ENCODE peak calls at places on chromosomes 2 and 18, in six cellular contexts. One of them, this sample, is unnamed.

GRCh38 chr2:54558976-54559410 is 102.9 kb downstream of the SPTBN1 start:
- DNase-seq in H1: no peak
- DNase-seq in astrocyte: no peak
- DNase-seq in neural progenitor cell: no peak
- DNase-seq in endothelial cell of umbilical vein: no peak
- DNase-seq in HCT116: no peak
- DNase-seq in this sample: no peak

GRCh38 chr2:237205551-237205950 is 119.9 kb downstream of the COPS8 start:
- DNase-seq in H1: no peak
- DNase-seq in endothelial cell of umbilical vein: no peak
- DNase-seq in neural progenitor cell: no peak
- DNase-seq in HCT116: no peak
- DNase-seq in astrocyte: no peak
- DNase-seq in this sample: no peak

GRCh38 chr2:72778410-72778809 is 47.4 kb downstream of the EXOC6B start:
- DNase-seq in H1: no peak
- DNase-seq in astrocyte: peak; percentile 62
- DNase-seq in HCT116: no peak
- DNase-seq in endothelial cell of umbilical vein: peak; percentile 73
- DNase-seq in neural progenitor cell: no peak
- DNase-seq in this sample: peak; percentile 69

GRCh38 chr2:165601866-165602636 is 132.6 kb downstream of the CSRNP3 start:
- DNase-seq in HCT116: no peak
- DNase-seq in endothelial cell of umbilical vein: no peak
- DNase-seq in astrocyte: peak; percentile 59
- DNase-seq in H1: no peak
- DNase-seq in neural progenitor cell: no peak
- DNase-seq in this sample: peak; percentile 84

GRCh38 chr2:201872576-201872975 is 66.2 kb downstream of the CDK15 start:
- DNase-seq in endothelial cell of umbilical vein: no peak
- DNase-seq in H1: no peak
- DNase-seq in neural progenitor cell: peak; percentile 85
- DNase-seq in HCT116: no peak
- DNase-seq in astrocyte: no peak
- DNase-seq in this sample: no peak

GRCh38 chr2:8821276-8822217 is 15.9 kb downstream of the KIDINS220 start:
- DNase-seq in endothelial cell of umbilical vein: no peak
- DNase-seq in astrocyte: peak; percentile 18
- DNase-seq in HCT116: no peak
- DNase-seq in H1: no peak
- DNase-seq in neural progenitor cell: no peak
- DNase-seq in this sample: peak; percentile 83

GRCh38 chr2:102235491-102235890 is 48.7 kb downstream of the IL1RL2 start:
- DNase-seq in endothelial cell of umbilical vein: peak; percentile 40
- DNase-seq in astrocyte: no peak
- DNase-seq in H1: peak; percentile 51
- DNase-seq in HCT116: no peak
- DNase-seq in neural progenitor cell: peak; percentile 55
- DNase-seq in this sample: peak; percentile 52

GRCh38 chr2:234694244-234695013 is 197.5 kb upstream of the ARL4C start:
- DNase-seq in HCT116: peak; percentile 60
- DNase-seq in astrocyte: peak; percentile 86
- DNase-seq in H1: peak; percentile 13
- DNase-seq in endothelial cell of umbilical vein: peak; percentile 95
- DNase-seq in neural progenitor cell: no peak
- DNase-seq in this sample: peak; percentile 79

GRCh38 chr2:239190346-239190745 is 210.5 kb downstream of the HDAC4 start:
- DNase-seq in H1: peak; percentile 36
- DNase-seq in endothelial cell of umbilical vein: no peak
- DNase-seq in HCT116: no peak
- DNase-seq in neural progenitor cell: no peak
- DNase-seq in astrocyte: no peak
- DNase-seq in this sample: no peak

GRCh38 chr2:133097666-133098065 is 427.7 kb upstream of the LYPD1 start:
- DNase-seq in neural progenitor cell: no peak
- DNase-seq in H1: no peak
- DNase-seq in endothelial cell of umbilical vein: no peak
- DNase-seq in HCT116: no peak
- DNase-seq in astrocyte: peak; percentile 15
- DNase-seq in this sample: peak; percentile 16

GRCh38 chr2:168245074-168245825 is 2.1 kb downstream of the STK39 start:
- DNase-seq in astrocyte: no peak
- DNase-seq in neural progenitor cell: no peak
- DNase-seq in H1: no peak
- DNase-seq in endothelial cell of umbilical vein: peak; percentile 16
- DNase-seq in HCT116: no peak
- DNase-seq in this sample: peak; percentile 4

GRCh38 chr2:159921752-159922404 is 123.9 kb upstream of the CD302 start:
- DNase-seq in endothelial cell of umbilical vein: peak; percentile 77
- DNase-seq in astrocyte: peak; percentile 39
- DNase-seq in H1: peak; percentile 97
- DNase-seq in neural progenitor cell: peak; percentile 91
- DNase-seq in HCT116: peak; percentile 52
- DNase-seq in this sample: peak; percentile 80

GRCh38 chr2:74261204-74261864 is 62.9 kb downstream of the MTHFD2 start:
- DNase-seq in astrocyte: no peak
- DNase-seq in neural progenitor cell: peak; percentile 74
- DNase-seq in endothelial cell of umbilical vein: peak; percentile 8
- DNase-seq in H1: peak; percentile 84
- DNase-seq in HCT116: peak; percentile 31
- DNase-seq in this sample: peak; percentile 43

GRCh38 chr2:178473373-178473772 is 5.0 kb downstream of the FKBP7 start:
- DNase-seq in astrocyte: no peak
- DNase-seq in HCT116: no peak
- DNase-seq in endothelial cell of umbilical vein: no peak
- DNase-seq in neural progenitor cell: no peak
- DNase-seq in H1: no peak
- DNase-seq in this sample: no peak

GRCh38 chr2:20525041-20526035 is 78.5 kb downstream of the RHOB start:
- DNase-seq in HCT116: no peak
- DNase-seq in astrocyte: peak; percentile 32
- DNase-seq in H1: peak; percentile 41
- DNase-seq in endothelial cell of umbilical vein: no peak
- DNase-seq in neural progenitor cell: no peak
- DNase-seq in this sample: peak; percentile 89

GRCh38 chr2:56132138-56132537 is 51.7 kb upstream of the CCDC85A start:
- DNase-seq in HCT116: peak; percentile 40
- DNase-seq in astrocyte: peak; percentile 19
- DNase-seq in endothelial cell of umbilical vein: peak; percentile 76
- DNase-seq in neural progenitor cell: peak; percentile 62
- DNase-seq in H1: no peak
- DNase-seq in this sample: peak; percentile 67

GRCh38 chr2:85887566-85888019 is 1.2 kb downstream of the ST3GAL5 start:
- DNase-seq in astrocyte: no peak
- DNase-seq in endothelial cell of umbilical vein: peak; percentile 50
- DNase-seq in neural progenitor cell: peak; percentile 46
- DNase-seq in HCT116: no peak
- DNase-seq in H1: no peak
- DNase-seq in this sample: peak; percentile 84

GRCh38 chr2:49270091-49270490 is 115.8 kb upstream of the FSHR start:
- DNase-seq in neural progenitor cell: no peak
- DNase-seq in endothelial cell of umbilical vein: no peak
- DNase-seq in HCT116: no peak
- DNase-seq in H1: no peak
- DNase-seq in astrocyte: no peak
- DNase-seq in this sample: no peak

GRCh38 chr18:76709659-76710645 is 112.4 kb upstream of the ZNF236 start:
- DNase-seq in H1: peak; percentile 73
- DNase-seq in endothelial cell of umbilical vein: peak; percentile 55
- DNase-seq in HCT116: peak; percentile 52
- DNase-seq in astrocyte: peak; percentile 34
- DNase-seq in neural progenitor cell: peak; percentile 88
- DNase-seq in this sample: peak; percentile 87

GRCh38 chr2:46448111-46448510 is 31.3 kb upstream of the TMEM247 start:
- DNase-seq in neural progenitor cell: no peak
- DNase-seq in astrocyte: no peak
- DNase-seq in HCT116: no peak
- DNase-seq in H1: no peak
- DNase-seq in endothelial cell of umbilical vein: no peak
- DNase-seq in this sample: no peak

GRCh38 chr2:29295843-29296242 is 180.6 kb downstream of the CLIP4 start:
- DNase-seq in astrocyte: no peak
- DNase-seq in neural progenitor cell: peak; percentile 52
- DNase-seq in HCT116: peak; percentile 18
- DNase-seq in endothelial cell of umbilical vein: no peak
- DNase-seq in H1: no peak
- DNase-seq in this sample: peak; percentile 55

GRCh38 chr2:15728247-15728721 is 136.6 kb downstream of the DDX1 start:
- DNase-seq in astrocyte: no peak
- DNase-seq in neural progenitor cell: peak; percentile 32
- DNase-seq in HCT116: no peak
- DNase-seq in H1: no peak
- DNase-seq in endothelial cell of umbilical vein: no peak
- DNase-seq in this sample: no peak

GRCh38 chr18:63241739-63242138 is 77.8 kb downstream of the BCL2 start:
- DNase-seq in neural progenitor cell: no peak
- DNase-seq in H1: no peak
- DNase-seq in HCT116: no peak
- DNase-seq in endothelial cell of umbilical vein: no peak
- DNase-seq in astrocyte: no peak
- DNase-seq in this sample: no peak

GRCh38 chr2:197254776-197255521 is 55.6 kb downstream of the ANKRD44 start:
- DNase-seq in endothelial cell of umbilical vein: no peak
- DNase-seq in astrocyte: no peak
- DNase-seq in H1: no peak
- DNase-seq in HCT116: no peak
- DNase-seq in neural progenitor cell: no peak
- DNase-seq in this sample: peak; percentile 60

GRCh38 chr2:3645745-3646389 is 12.1 kb upstream of the ALLC start:
- DNase-seq in neural progenitor cell: no peak
- DNase-seq in endothelial cell of umbilical vein: no peak
- DNase-seq in astrocyte: no peak
- DNase-seq in HCT116: no peak
- DNase-seq in H1: no peak
- DNase-seq in this sample: no peak

GRCh38 chr2:68345129-68345875 is 19.8 kb upstream of the PLEK start:
- DNase-seq in H1: no peak
- DNase-seq in endothelial cell of umbilical vein: no peak
- DNase-seq in astrocyte: no peak
- DNase-seq in HCT116: no peak
- DNase-seq in neural progenitor cell: peak; percentile 7
- DNase-seq in this sample: no peak

GRCh38 chr2:207040606-207041173 is 101.4 kb downstream of the CPO start:
- DNase-seq in endothelial cell of umbilical vein: no peak
- DNase-seq in astrocyte: no peak
- DNase-seq in H1: no peak
- DNase-seq in neural progenitor cell: no peak
- DNase-seq in HCT116: no peak
- DNase-seq in this sample: no peak

GRCh38 chr2:1584691-1585485 is 159.4 kb downstream of the PXDN start:
- DNase-seq in astrocyte: no peak
- DNase-seq in HCT116: no peak
- DNase-seq in H1: no peak
- DNase-seq in endothelial cell of umbilical vein: no peak
- DNase-seq in neural progenitor cell: no peak
- DNase-seq in this sample: no peak

GRCh38 chr2:8217366-8218125 is 464.3 kb upstream of the ID2 start:
- DNase-seq in endothelial cell of umbilical vein: no peak
- DNase-seq in HCT116: no peak
- DNase-seq in astrocyte: no peak
- DNase-seq in neural progenitor cell: peak; percentile 84
- DNase-seq in H1: no peak
- DNase-seq in this sample: peak; percentile 23

GRCh38 chr2:25273985-25274550 is 67.7 kb downstream of the DNMT3A start:
- DNase-seq in HCT116: no peak
- DNase-seq in neural progenitor cell: no peak
- DNase-seq in astrocyte: no peak
- DNase-seq in endothelial cell of umbilical vein: no peak
- DNase-seq in H1: no peak
- DNase-seq in this sample: no peak
- H2AFZ ChIP-seq in HCT116: no peak overlapping the region
- H2AFZ ChIP-seq in neural progenitor cell: no peak overlapping the region
- H2AFZ ChIP-seq in astrocyte: no peak overlapping the region
- H2AFZ ChIP-seq in endothelial cell of umbilical vein: no peak overlapping the region
- H2AFZ ChIP-seq in H1: no peak overlapping the region
- H2AFZ ChIP-seq in this sample: no peak overlapping the region

GRCh38 chr2:222290691-222291484 is 7.9 kb downstream of the PAX3 start:
- DNase-seq in astrocyte: peak; percentile 82
- DNase-seq in neural progenitor cell: peak; percentile 95
- DNase-seq in H1: peak; percentile 86
- DNase-seq in endothelial cell of umbilical vein: no peak
- DNase-seq in HCT116: no peak
- DNase-seq in this sample: peak; percentile 21
- TF ChIP-seq EZH2 in astrocyte: peak; percentile 68
- TF ChIP-seq EZH2 in neural progenitor cell: peak; percentile 60
- TF ChIP-seq EZH2 in H1: peak; percentile 20
- TF ChIP-seq EZH2 in endothelial cell of umbilical vein: peak; percentile 84
- TF ChIP-seq EZH2 in HCT116: no peak
- TF ChIP-seq EZH2 in this sample: peak; percentile 74

GRCh38 chr2:44817673-44818335 is 123.7 kb upstream of the SIX3 start:
- DNase-seq in neural progenitor cell: no peak
- DNase-seq in endothelial cell of umbilical vein: no peak
- DNase-seq in H1: no peak
- DNase-seq in astrocyte: no peak
- DNase-seq in HCT116: no peak
- DNase-seq in this sample: no peak

GRCh38 chr2:44817256-44817655 is 124.2 kb upstream of the SIX3 start:
- DNase-seq in neural progenitor cell: no peak
- DNase-seq in endothelial cell of umbilical vein: no peak
- DNase-seq in H1: no peak
- DNase-seq in astrocyte: no peak
- DNase-seq in HCT116: no peak
- DNase-seq in this sample: no peak

GRCh38 chr2:44822174-44822573 is 119.3 kb upstream of the SIX3 start:
- DNase-seq in endothelial cell of umbilical vein: no peak
- DNase-seq in HCT116: no peak
- DNase-seq in neural progenitor cell: no peak
- DNase-seq in H1: no peak
- DNase-seq in astrocyte: no peak
- DNase-seq in this sample: no peak

GRCh38 chr2:44821500-44821899 is 120.0 kb upstream of the SIX3 start:
- DNase-seq in neural progenitor cell: peak; percentile 50
- DNase-seq in HCT116: no peak
- DNase-seq in astrocyte: no peak
- DNase-seq in endothelial cell of umbilical vein: no peak
- DNase-seq in H1: no peak
- DNase-seq in this sample: no peak

GRCh38 chr2:44819061-44819460 is 122.4 kb upstream of the SIX3 start:
- DNase-seq in HCT116: no peak
- DNase-seq in H1: no peak
- DNase-seq in neural progenitor cell: no peak
- DNase-seq in astrocyte: no peak
- DNase-seq in endothelial cell of umbilical vein: no peak
- DNase-seq in this sample: no peak
- H2AFZ ChIP-seq in HCT116: no peak overlapping the region
- H2AFZ ChIP-seq in H1: no peak overlapping the region
- H2AFZ ChIP-seq in neural progenitor cell: no peak overlapping the region
- H2AFZ ChIP-seq in astrocyte: no peak overlapping the region
- H2AFZ ChIP-seq in endothelial cell of umbilical vein: no peak overlapping the region
- H2AFZ ChIP-seq in this sample: no peak overlapping the region

GRCh38 chr18:33578371-33579146 is 540 bp downstream of the ASXL3 start:
- DNase-seq in endothelial cell of umbilical vein: no peak
- DNase-seq in neural progenitor cell: peak; percentile 72
- DNase-seq in astrocyte: peak; percentile 3
- DNase-seq in H1: peak; percentile 58
- DNase-seq in HCT116: no peak
- DNase-seq in this sample: peak; percentile 27
- TF ChIP-seq EZH2 in endothelial cell of umbilical vein: no peak
- TF ChIP-seq EZH2 in neural progenitor cell: peak; percentile 17
- TF ChIP-seq EZH2 in astrocyte: peak; percentile 69
- TF ChIP-seq EZH2 in H1: no peak
- TF ChIP-seq EZH2 in HCT116: no peak
- TF ChIP-seq EZH2 in this sample: peak; percentile 73

This sample was measured in GM23248.